ENCODE peak calls at places on chromosomes 12 and 14, in six cellular contexts. H is pancreas, A is fibroblast of lung, P is neural progenitor cell, I is brain microvascular endothelial cell, C is cardiac muscle cell. L is an unnamed sample.

GRCh38 chr12:57735198-57735855 is 3.2 kb downstream of the AGAP2 start:
- DNase-seq in H (no peak), A (no peak), P (peak), I (no peak), C (no peak), L (no peak)

GRCh38 chr12:10989107-10989506 is 2.4 kb upstream of the TAS2R50 start:
- DNase-seq in H (no peak), A (no peak), P (no peak), I (no peak), C (no peak), L (no peak)

GRCh38 chr14:35215110-35215872 is 76.9 kb upstream of the PSMA6 start:
- DNase-seq in H (no peak), A (peak), P (peak), I (peak), C (peak), L (peak)

GRCh38 chr12:49034287-49034622 is 15.7 kb upstream of the PRKAG1 start:
- DNase-seq in H (no peak), A (no peak), P (no peak), I (no peak), C (no peak), L (no peak)

GRCh38 chr14:29227631-29228030 is 461.0 kb downstream of the FOXG1 start:
- DNase-seq in H (no peak), A (peak), P (no peak), I (no peak), C (peak), L (no peak)

GRCh38 chr12:96263449-96263902 is 69.3 kb downstream of the ELK3 start:
- DNase-seq in H (peak), A (peak), P (no peak), I (no peak), C (peak), L (no peak)

GRCh38 chr14:75222208-75222701 is 45.8 kb upstream of the TMED10 start:
- DNase-seq in H (no peak), A (peak), P (no peak), I (peak), C (peak), L (peak)

GRCh38 chr12:10810068-10810467 is at the start of gene TAS2R9:
- DNase-seq in H (no peak), A (no peak), P (no peak), I (no peak), C (no peak), L (no peak)

GRCh38 chr12:90621927-90622326 is 333.0 kb downstream of the CCER1 start:
- DNase-seq in H (no peak), A (peak), P (no peak), I (peak), C (peak), L (peak)

GRCh38 chr14:40115583-40115982 is 683.4 kb upstream of the FBXO33 start:
- DNase-seq in H (no peak), A (no peak), P (no peak), I (no peak), C (no peak), L (no peak)

GRCh38 chr12:65522956-65523857 is 244.7 kb downstream of the MSRB3 start:
- DNase-seq in H (no peak), A (no peak), P (no peak), I (no peak), C (peak), L (no peak)

GRCh38 chr12:112314981-112315380 is 67.2 kb downstream of the HECTD4 start:
- DNase-seq in H (peak), A (no peak), P (no peak), I (peak), C (no peak), L (no peak)

GRCh38 chr12:78388461-78388860 is 476.1 kb upstream of the SYT1 start:
- DNase-seq in H (no peak), A (no peak), P (no peak), I (no peak), C (no peak), L (no peak)

GRCh38 chr14:20557212-20557542 is 3.7 kb downstream of the RNASE9 start:
- DNase-seq in H (no peak), A (no peak), P (no peak), I (no peak), C (no peak), L (no peak)

GRCh38 chr12:68250454-68250853 is 3.0 kb downstream of the IL22 start:
- DNase-seq in H (no peak), A (no peak), P (peak), I (no peak), C (no peak), L (no peak)

GRCh38 chr14:39266589-39266870 is 32.8 kb downstream of the MIA2 start:
- DNase-seq in H (no peak), A (no peak), P (no peak), I (no peak), C (no peak), L (no peak)

GRCh38 chr12:118751355-118751754 is 230.0 kb upstream of the SRRM4 start:
- DNase-seq in H (no peak), A (no peak), P (no peak), I (no peak), C (no peak), L (no peak)

GRCh38 chr14:95268350-95268749 is 51.4 kb downstream of the CLMN start:
- DNase-seq in H (no peak), A (no peak), P (no peak), I (no peak), C (no peak), L (no peak)

GRCh38 chr12:128947199-128947598 is 93.9 kb downstream of the GLT1D1 start:
- DNase-seq in H (no peak), A (no peak), P (peak), I (no peak), C (no peak), L (no peak)

GRCh38 chr12:130167537-130167936 is 5.3 kb downstream of the FZD10 start:
- DNase-seq in H (no peak), A (no peak), P (no peak), I (no peak), C (no peak), L (no peak)

GRCh38 chr14:74444866-74445265 is 18.9 kb upstream of the SYNDIG1L start:
- DNase-seq in H (no peak), A (no peak), P (no peak), I (no peak), C (no peak), L (no peak)

GRCh38 chr12:98440165-98440581 is 75.2 kb upstream of the TMPO start:
- DNase-seq in H (peak), A (peak), P (no peak), I (peak), C (peak), L (peak)

GRCh38 chr14:96264850-96265249 is 8.8 kb downstream of the BDKRB1 start:
- DNase-seq in H (no peak), A (peak), P (peak), I (peak), C (peak), L (no peak)

GRCh38 chr12:96194901-96195844 is 998 bp downstream of the ELK3 start:
- DNase-seq in H (peak), A (peak), P (peak), I (peak), C (peak), L (peak)

GRCh38 chr12:70645494-70646317 is 8.5 kb upstream of the PTPRB start:
- DNase-seq in H (peak), A (peak), P (no peak), I (peak), C (peak), L (peak)

GRCh38 chr12:40351976-40352375 is 127.2 kb downstream of the LRRK2 start:
- DNase-seq in H (no peak), A (no peak), P (no peak), I (no peak), C (no peak), L (no peak)

GRCh38 chr12:115094163-115094816 is 410.3 kb upstream of the TBX3 start:
- DNase-seq in H (no peak), A (no peak), P (no peak), I (no peak), C (no peak), L (no peak)

GRCh38 chr14:105163040-105163742 is 5.4 kb downstream of the JAG2 start:
- DNase-seq in H (no peak), A (no peak), P (no peak), I (no peak), C (no peak), L (no peak)

GRCh38 chr14:68888025-68888850 is 90.9 kb downstream of the ACTN1 start:
- DNase-seq in H (no peak), A (no peak), P (no peak), I (peak), C (no peak), L (no peak)

GRCh38 chr12:96256672-96257361 is 62.6 kb downstream of the ELK3 start:
- DNase-seq in H (no peak), A (no peak), P (no peak), I (no peak), C (no peak), L (no peak)

GRCh38 chr12:67364228-67364627 is 95.1 kb downstream of the CAND1 start:
- DNase-seq in H (no peak), A (no peak), P (no peak), I (no peak), C (peak), L (no peak)

GRCh38 chr14:103522028-103522581 is 525 bp downstream of the CKB start:
- DNase-seq in H (no peak), A (peak), P (peak), I (no peak), C (no peak), L (no peak)

GRCh38 chr12:92859650-92860386 is 69.3 kb downstream of the EEA1 start:
- DNase-seq in H (no peak), A (no peak), P (no peak), I (no peak), C (no peak), L (no peak)

GRCh38 chr14:52352546-52352945 is 38.4 kb downstream of the PTGER2 start:
- DNase-seq in H (no peak), A (peak), P (no peak), I (no peak), C (no peak), L (no peak)

DNA sequence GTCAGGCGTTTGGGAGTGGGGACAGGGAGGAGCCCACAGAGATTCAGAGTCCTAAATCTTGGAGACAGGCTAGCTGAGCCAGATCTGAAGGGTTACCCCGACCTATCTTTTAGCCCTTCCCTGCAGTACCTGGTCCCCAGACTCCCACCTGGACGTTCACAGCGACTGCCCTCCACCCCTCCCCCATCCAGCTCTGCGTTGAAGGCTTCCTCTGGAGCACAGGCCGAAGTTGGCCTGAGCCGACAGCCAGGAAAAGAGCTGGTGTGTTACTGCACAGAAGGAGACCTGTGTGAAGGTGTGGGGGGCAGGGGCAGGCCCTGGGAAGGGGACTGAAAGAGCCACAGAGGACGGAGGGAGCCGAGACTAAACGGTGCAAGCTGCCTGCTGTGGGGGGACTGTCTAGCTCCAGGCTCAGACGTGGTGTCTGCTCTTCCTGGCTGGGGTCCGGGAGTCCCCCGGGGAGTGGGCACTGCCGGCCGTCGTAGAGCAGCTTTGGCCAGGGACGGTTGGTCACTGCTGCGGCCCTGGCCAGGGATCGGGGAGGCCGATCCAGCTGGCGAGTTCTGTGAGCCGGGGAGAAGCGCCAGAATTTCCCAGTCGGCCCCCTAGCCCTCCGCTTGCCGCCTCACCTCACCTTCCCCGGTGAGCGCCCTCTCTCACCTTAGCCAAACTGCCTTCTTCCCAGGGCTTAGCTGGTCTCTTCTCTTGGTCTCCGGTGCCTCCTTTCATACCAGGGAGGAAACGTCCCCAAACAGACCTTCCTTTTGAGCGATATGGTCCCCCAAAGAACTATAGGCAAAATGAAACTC is 869 bp upstream of the COL2A1 start:
- DNase-seq in H (no peak), A (no peak), P (peak), I (no peak), C (no peak), L (no peak)
- TF ChIP-seq CTCF in H (no peak), A (no peak), P (no peak), I (no peak), C (no peak), L (no peak)

GRCh38 chr12:16610743-16611142 is 4.8 kb upstream of the LMO3 start:
- DNase-seq in H (no peak), A (no peak), P (no peak), I (no peak), C (no peak), L (no peak)
- H3K27ac ChIP-seq in H (peak), A (no peak), P (no peak), I (no peak), C (no peak), L (no peak)

DNA sequence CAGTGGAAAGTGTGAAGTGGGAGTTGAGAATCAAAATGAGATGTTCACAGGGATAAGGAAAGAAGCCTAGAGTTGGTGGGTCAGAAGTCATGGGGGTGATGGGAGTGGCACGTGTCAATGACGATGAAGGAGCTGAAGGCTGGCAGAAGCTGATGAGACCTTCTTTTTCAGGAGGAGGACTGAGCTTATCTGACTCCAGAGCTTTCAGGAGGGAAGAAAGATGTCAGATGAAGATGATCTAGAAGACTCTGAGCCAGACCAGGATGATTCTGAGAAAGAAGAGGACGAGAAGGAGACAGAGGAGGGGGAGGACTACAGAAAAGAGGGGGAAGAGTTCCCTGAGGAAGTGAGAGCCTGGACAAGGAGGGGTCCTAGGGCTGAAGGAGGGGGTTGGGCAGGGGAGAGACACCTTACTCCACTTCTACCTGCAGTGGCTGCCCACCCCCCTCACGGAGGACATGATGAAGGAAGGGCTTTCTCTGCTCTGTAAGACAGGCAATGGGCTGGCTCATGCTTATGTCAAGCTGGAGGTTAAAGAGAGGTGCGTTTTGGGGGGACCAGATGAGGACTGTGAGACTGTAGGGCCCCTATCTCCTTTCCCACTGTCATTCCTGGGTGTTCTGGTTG is 905 bp downstream of the LRRC23 start:
- DNase-seq in H (no peak), A (no peak), P (no peak), I (no peak), C (no peak), L (no peak)
- H3K4me3 ChIP-seq in H (no peak), A (peak), P (peak), I (peak), C (peak), L (peak)

DNA sequence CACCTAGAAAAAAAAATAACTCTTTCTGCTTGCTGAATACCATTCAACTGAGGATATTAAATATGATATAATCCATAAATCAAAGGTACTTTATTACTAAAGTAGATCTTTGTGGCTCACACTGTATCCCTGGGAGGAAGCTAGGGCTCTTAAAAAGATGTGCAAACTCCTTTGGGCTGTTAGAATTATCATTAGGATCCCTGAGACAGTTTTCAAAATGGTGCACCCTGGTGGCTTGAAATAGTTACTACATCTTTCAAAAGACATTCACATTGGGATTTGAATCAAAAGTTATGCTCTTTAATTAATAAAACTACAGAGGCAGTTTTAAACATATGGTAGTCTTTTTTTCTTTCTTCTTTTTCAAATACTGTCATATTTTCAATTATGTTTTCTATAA is 228.5 kb upstream of the G2E3 start:
- DNase-seq in H (no peak), A (no peak), P (no peak), I (no peak), C (peak), L (no peak)
- TF ChIP-seq CTCF in H (no peak), A (peak), P (peak), I (peak), C (peak), L (peak)